ENCODE peak calls at places on chromosomes 13 and 19, in eight cellular contexts. One of them, this sample, is unnamed.

GRCh38 chr13:28652002-28652401 is 6.9 kb upstream of the POMP start:
- DNase-seq in cardiac fibroblast: no peak
- DNase-seq in AG04450: no peak
- DNase-seq in lower leg skin: no peak
- DNase-seq in neuronal stem cell: no peak
- DNase-seq in SJSA1: no peak
- DNase-seq in H7: no peak
- DNase-seq in psoas muscle: no peak
- DNase-seq in this sample: no peak

GRCh38 chr19:41785653-41786052 is 10.7 kb upstream of the CEACAM3 start:
- DNase-seq in cardiac fibroblast: peak
- DNase-seq in AG04450: peak
- DNase-seq in lower leg skin: peak
- DNase-seq in neuronal stem cell: peak
- DNase-seq in SJSA1: peak
- DNase-seq in H7: peak
- DNase-seq in psoas muscle: no peak
- DNase-seq in this sample: peak

GRCh38 chr13:44969858-44970484 is 19.3 kb downstream of the NUFIP1 start:
- DNase-seq in cardiac fibroblast: peak
- DNase-seq in AG04450: peak
- DNase-seq in lower leg skin: no peak
- DNase-seq in neuronal stem cell: peak
- DNase-seq in SJSA1: peak
- DNase-seq in H7: peak
- DNase-seq in psoas muscle: no peak
- DNase-seq in this sample: peak

GRCh38 chr19:19372656-19373416 is 32.6 kb upstream of the GATAD2A start:
- DNase-seq in cardiac fibroblast: peak
- DNase-seq in AG04450: no peak
- DNase-seq in lower leg skin: no peak
- DNase-seq in neuronal stem cell: no peak
- DNase-seq in SJSA1: peak
- DNase-seq in H7: no peak
- DNase-seq in psoas muscle: peak
- DNase-seq in this sample: no peak

GRCh38 chr19:19460761-19461265 is 54.5 kb downstream of the TSSK6 start:
- DNase-seq in cardiac fibroblast: peak
- DNase-seq in AG04450: no peak
- DNase-seq in lower leg skin: peak
- DNase-seq in neuronal stem cell: no peak
- DNase-seq in SJSA1: no peak
- DNase-seq in H7: peak
- DNase-seq in psoas muscle: peak
- DNase-seq in this sample: no peak

GRCh38 chr13:31276386-31276785 is 76.6 kb downstream of the B3GLCT start:
- DNase-seq in cardiac fibroblast: peak
- DNase-seq in AG04450: no peak
- DNase-seq in lower leg skin: no peak
- DNase-seq in neuronal stem cell: no peak
- DNase-seq in SJSA1: no peak
- DNase-seq in H7: no peak
- DNase-seq in psoas muscle: no peak
- DNase-seq in this sample: no peak

GRCh38 chr19:35000647-35001501 is 751 bp downstream of the GRAMD1A start:
- DNase-seq in cardiac fibroblast: peak
- DNase-seq in AG04450: no peak
- DNase-seq in lower leg skin: no peak
- DNase-seq in neuronal stem cell: no peak
- DNase-seq in SJSA1: peak
- DNase-seq in H7: no peak
- DNase-seq in psoas muscle: peak
- DNase-seq in this sample: peak

GRCh38 chr13:46675016-46675415 is 121.9 kb downstream of the ESD start:
- DNase-seq in cardiac fibroblast: no peak
- DNase-seq in AG04450: no peak
- DNase-seq in lower leg skin: no peak
- DNase-seq in neuronal stem cell: no peak
- DNase-seq in SJSA1: no peak
- DNase-seq in H7: no peak
- DNase-seq in psoas muscle: no peak
- DNase-seq in this sample: no peak

GRCh38 chr19:18496980-18497256 is 25.0 kb downstream of the ELL start:
- DNase-seq in cardiac fibroblast: no peak
- DNase-seq in AG04450: no peak
- DNase-seq in lower leg skin: no peak
- DNase-seq in neuronal stem cell: no peak
- DNase-seq in SJSA1: no peak
- DNase-seq in H7: no peak
- DNase-seq in psoas muscle: no peak
- DNase-seq in this sample: no peak

GRCh38 chr19:38657633-38658222 is 10.3 kb downstream of the ACTN4 start:
- DNase-seq in cardiac fibroblast: peak
- DNase-seq in AG04450: no peak
- DNase-seq in lower leg skin: no peak
- DNase-seq in neuronal stem cell: no peak
- DNase-seq in SJSA1: peak
- DNase-seq in H7: no peak
- DNase-seq in psoas muscle: no peak
- DNase-seq in this sample: no peak

GRCh38 chr13:33312150-33312908 is 26.8 kb upstream of the STARD13 start:
- DNase-seq in cardiac fibroblast: peak
- DNase-seq in AG04450: no peak
- DNase-seq in lower leg skin: no peak
- DNase-seq in neuronal stem cell: no peak
- DNase-seq in SJSA1: peak
- DNase-seq in H7: no peak
- DNase-seq in psoas muscle: no peak
- DNase-seq in this sample: no peak

GRCh38 chr13:106433066-106433465 is 102.4 kb downstream of the EFNB2 start:
- DNase-seq in cardiac fibroblast: peak
- DNase-seq in AG04450: no peak
- DNase-seq in lower leg skin: no peak
- DNase-seq in neuronal stem cell: no peak
- DNase-seq in SJSA1: no peak
- DNase-seq in H7: no peak
- DNase-seq in psoas muscle: no peak
- DNase-seq in this sample: no peak

GRCh38 chr13:47415048-47415447 is 518.2 kb upstream of the HTR2A start:
- DNase-seq in cardiac fibroblast: peak
- DNase-seq in AG04450: no peak
- DNase-seq in lower leg skin: no peak
- DNase-seq in neuronal stem cell: no peak
- DNase-seq in SJSA1: no peak
- DNase-seq in H7: no peak
- DNase-seq in psoas muscle: no peak
- DNase-seq in this sample: no peak

GRCh38 chr19:4503224-4504170 is 14.8 kb downstream of the PLIN4 start:
- DNase-seq in cardiac fibroblast: no peak
- DNase-seq in AG04450: no peak
- DNase-seq in lower leg skin: no peak
- DNase-seq in neuronal stem cell: no peak
- DNase-seq in SJSA1: no peak
- DNase-seq in H7: peak
- DNase-seq in psoas muscle: peak
- DNase-seq in this sample: no peak

GRCh38 chr13:29513002-29513980 is 82.2 kb downstream of the SLC7A1 start:
- DNase-seq in cardiac fibroblast: no peak
- DNase-seq in AG04450: no peak
- DNase-seq in lower leg skin: no peak
- DNase-seq in neuronal stem cell: no peak
- DNase-seq in SJSA1: no peak
- DNase-seq in H7: no peak
- DNase-seq in psoas muscle: peak
- DNase-seq in this sample: no peak

GRCh38 chr19:7871280-7871529 is 3.0 kb downstream of the PRR36 start:
- DNase-seq in cardiac fibroblast: no peak
- DNase-seq in AG04450: no peak
- DNase-seq in lower leg skin: no peak
- DNase-seq in neuronal stem cell: no peak
- DNase-seq in SJSA1: no peak
- DNase-seq in H7: peak
- DNase-seq in psoas muscle: no peak
- DNase-seq in this sample: no peak

GRCh38 chr19:2269244-2270156 is 12.5 kb downstream of the PEAK3 start:
- DNase-seq in cardiac fibroblast: peak
- DNase-seq in AG04450: peak
- DNase-seq in lower leg skin: peak
- DNase-seq in neuronal stem cell: peak
- DNase-seq in SJSA1: peak
- DNase-seq in H7: peak
- DNase-seq in psoas muscle: peak
- DNase-seq in this sample: peak

GRCh38 chr13:111046590-111047141 is 68.4 kb upstream of the ARHGEF7 start:
- DNase-seq in cardiac fibroblast: peak
- DNase-seq in AG04450: peak
- DNase-seq in lower leg skin: peak
- DNase-seq in neuronal stem cell: no peak
- DNase-seq in SJSA1: peak
- DNase-seq in H7: no peak
- DNase-seq in psoas muscle: peak
- DNase-seq in this sample: peak

GRCh38 chr19:38247126-38247525 is 9.0 kb downstream of the PPP1R14A start:
- DNase-seq in cardiac fibroblast: peak
- DNase-seq in AG04450: no peak
- DNase-seq in lower leg skin: no peak
- DNase-seq in neuronal stem cell: no peak
- DNase-seq in SJSA1: no peak
- DNase-seq in H7: no peak
- DNase-seq in psoas muscle: no peak
- DNase-seq in this sample: no peak

GRCh38 chr13:110813646-110814624 is 100.4 kb downstream of the ING1 start:
- DNase-seq in cardiac fibroblast: no peak
- DNase-seq in AG04450: no peak
- DNase-seq in lower leg skin: peak
- DNase-seq in neuronal stem cell: no peak
- DNase-seq in SJSA1: no peak
- DNase-seq in H7: peak
- DNase-seq in psoas muscle: no peak
- DNase-seq in this sample: no peak

DNA sequence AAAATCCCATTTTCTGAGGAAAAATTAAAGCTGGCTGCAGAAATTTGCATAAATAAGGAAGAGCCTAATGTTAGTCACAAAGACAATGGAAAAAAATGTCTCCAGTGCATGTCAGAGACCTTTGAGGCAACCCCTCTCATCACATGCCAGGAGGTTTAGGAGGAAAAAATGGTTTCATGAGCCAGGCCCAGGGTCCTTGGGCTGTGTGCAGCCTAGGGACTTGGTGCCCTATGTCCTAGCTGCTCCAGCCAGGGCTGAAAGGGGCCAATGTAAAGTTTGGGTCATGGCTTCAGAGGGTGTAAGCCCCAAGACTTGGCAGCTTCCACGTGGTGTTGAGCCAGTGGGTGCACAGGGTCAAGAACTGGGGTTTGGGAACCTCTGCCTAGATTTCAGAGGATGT is 1252.6 kb downstream of the PCDH9 start:
- DNase-seq in cardiac fibroblast: no peak
- DNase-seq in AG04450: no peak
- DNase-seq in lower leg skin: no peak
- DNase-seq in neuronal stem cell: no peak
- DNase-seq in SJSA1: no peak
- DNase-seq in H7: no peak
- DNase-seq in psoas muscle: no peak
- DNase-seq in this sample: no peak
- H3K4me3 ChIP-seq in cardiac fibroblast: no peak
- H3K4me3 ChIP-seq in AG04450: no peak
- H3K4me3 ChIP-seq in lower leg skin: no peak
- H3K4me3 ChIP-seq in neuronal stem cell: no peak
- H3K4me3 ChIP-seq in SJSA1: no peak
- H3K4me3 ChIP-seq in H7: no peak
- H3K4me3 ChIP-seq in psoas muscle: no peak
- H3K4me3 ChIP-seq in this sample: no peak

DNA sequence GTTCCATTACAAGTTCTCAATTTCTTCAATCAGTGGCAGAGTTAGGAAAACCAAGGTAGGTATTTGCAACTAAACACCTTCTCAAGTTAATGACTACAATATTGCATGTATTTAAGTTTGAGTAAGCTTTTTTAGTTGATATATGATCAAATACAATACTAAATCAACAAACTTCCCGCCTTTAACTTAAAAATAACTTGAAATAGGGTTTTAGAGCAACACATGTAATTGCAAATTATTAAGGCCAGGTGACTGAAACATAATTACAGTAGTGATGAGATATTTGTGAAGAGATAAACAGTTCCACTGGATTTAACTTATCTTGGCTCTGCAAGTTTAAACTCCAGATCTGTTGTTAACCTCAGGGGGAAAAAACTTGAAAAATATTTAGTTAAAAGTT is 3.8 kb downstream of the DACH1 start:
- DNase-seq in cardiac fibroblast: no peak
- DNase-seq in AG04450: no peak
- DNase-seq in lower leg skin: no peak
- DNase-seq in neuronal stem cell: no peak
- DNase-seq in SJSA1: no peak
- DNase-seq in H7: no peak
- DNase-seq in psoas muscle: no peak
- DNase-seq in this sample: no peak
- H3K4me3 ChIP-seq in cardiac fibroblast: no peak
- H3K4me3 ChIP-seq in AG04450: no peak
- H3K4me3 ChIP-seq in lower leg skin: no peak
- H3K4me3 ChIP-seq in neuronal stem cell: no peak
- H3K4me3 ChIP-seq in SJSA1: no peak
- H3K4me3 ChIP-seq in H7: no peak
- H3K4me3 ChIP-seq in psoas muscle: peak
- H3K4me3 ChIP-seq in this sample: no peak

GRCh38 chr19:46392252-46392801 is 21.0 kb downstream of the CCDC8 start:
- DNase-seq in cardiac fibroblast: peak
- DNase-seq in AG04450: no peak
- DNase-seq in lower leg skin: no peak
- DNase-seq in neuronal stem cell: no peak
- DNase-seq in SJSA1: peak
- DNase-seq in H7: no peak
- DNase-seq in psoas muscle: no peak
- DNase-seq in this sample: peak
- H3K4me3 ChIP-seq in cardiac fibroblast: no peak
- H3K4me3 ChIP-seq in AG04450: peak
- H3K4me3 ChIP-seq in lower leg skin: no peak
- H3K4me3 ChIP-seq in neuronal stem cell: no peak
- H3K4me3 ChIP-seq in SJSA1: peak
- H3K4me3 ChIP-seq in H7: no peak
- H3K4me3 ChIP-seq in psoas muscle: no peak
- H3K4me3 ChIP-seq in this sample: no peak

DNA sequence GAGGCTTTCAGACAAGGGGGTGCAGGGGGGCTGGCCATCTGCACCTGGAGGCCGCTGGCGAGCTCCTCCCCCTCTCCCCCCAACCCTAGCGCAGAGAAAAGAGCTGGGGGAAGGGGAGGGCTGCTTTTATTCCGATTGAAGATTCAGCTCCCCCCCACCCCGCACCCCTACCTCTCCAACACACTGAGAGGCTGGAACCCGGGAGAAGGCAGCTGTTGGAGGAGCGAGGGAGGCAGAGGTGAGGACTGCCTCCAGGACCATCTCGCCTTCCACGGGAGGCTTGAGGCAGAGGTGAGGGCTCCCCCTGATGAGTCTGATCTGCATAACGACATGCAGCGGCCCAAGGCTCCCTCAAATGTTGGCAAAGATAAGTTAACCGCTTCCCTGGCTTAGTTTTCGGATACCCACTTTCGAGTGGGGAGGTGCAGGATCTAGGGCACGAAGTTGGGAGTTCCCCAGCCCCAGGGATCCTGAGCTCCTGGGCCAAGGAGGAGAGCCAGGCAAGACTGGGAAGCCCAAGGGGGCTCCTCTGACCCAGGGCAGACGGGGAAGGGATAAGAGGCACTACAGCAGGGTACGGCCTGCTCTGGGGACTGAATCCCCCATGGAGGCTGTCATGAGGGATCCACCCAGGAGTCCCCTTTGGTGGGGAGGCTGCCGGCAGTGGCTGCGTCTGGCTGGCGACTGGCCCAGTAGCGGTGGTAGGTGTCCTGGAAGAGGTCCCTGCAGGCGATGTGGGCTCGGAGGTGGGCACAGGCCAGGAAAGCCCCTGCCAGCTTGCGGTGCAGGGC is 1.2 kb upstream of the NUMBL start:
- DNase-seq in cardiac fibroblast: no peak
- DNase-seq in AG04450: no peak
- DNase-seq in lower leg skin: no peak
- DNase-seq in neuronal stem cell: no peak
- DNase-seq in SJSA1: peak
- DNase-seq in H7: peak
- DNase-seq in psoas muscle: peak
- DNase-seq in this sample: no peak
- H3K4me3 ChIP-seq in cardiac fibroblast: no peak
- H3K4me3 ChIP-seq in AG04450: peak
- H3K4me3 ChIP-seq in lower leg skin: no peak
- H3K4me3 ChIP-seq in neuronal stem cell: no peak
- H3K4me3 ChIP-seq in SJSA1: no peak
- H3K4me3 ChIP-seq in H7: peak
- H3K4me3 ChIP-seq in psoas muscle: peak
- H3K4me3 ChIP-seq in this sample: no peak